ENCODE peak calls at places on chromosomes 11 and 22, in six cellular contexts. X is Panc1; J is activated CD4-positive, alpha-beta T cell treated with anti-CD3 and anti-CD28 coated beads, Interleukin-2, amount 50 U/mL, for 1 hour; S is mucosa of gallbladder; L is effector CD4-positive, alpha-beta T cell; T is HFFc6. O is an unnamed sample.

GRCh38 chr22:42994917-42995562 is 19.9 kb downstream of the PACSIN2 start:
- DNase-seq in X (peak), J (no peak), S (peak), L (no peak), T (peak), O (peak)

GRCh38 chr11:60515144-60515855 is at the start of gene MS4A13:
- DNase-seq in X (no peak), J (no peak), S (no peak), L (no peak), T (no peak), O (no peak)

GRCh38 chr11:110125632-110126031 is 32.4 kb downstream of the ZC3H12C start:
- DNase-seq in X (no peak), J (no peak), S (no peak), L (no peak), T (peak), O (no peak)

GRCh38 chr11:115965754-115966504 is 461.7 kb upstream of the CADM1 start:
- DNase-seq in X (no peak), J (no peak), S (peak), L (no peak), T (no peak), O (peak)

GRCh38 chr22:32106930-32107329 is 52.2 kb downstream of the C22orf42 start:
- DNase-seq in X (no peak), J (peak), S (no peak), L (no peak), T (no peak), O (no peak)

GRCh38 chr22:34808618-34809017 is 257.3 kb upstream of the ISX start:
- DNase-seq in X (no peak), J (no peak), S (no peak), L (no peak), T (no peak), O (no peak)

GRCh38 chr11:34644669-34645406 is 23.9 kb downstream of the EHF start:
- DNase-seq in X (no peak), J (no peak), S (no peak), L (no peak), T (peak), O (peak)

GRCh38 chr11:105000797-105001196 is 22.2 kb downstream of the CASP5 start:
- DNase-seq in X (peak), J (peak), S (no peak), L (peak), T (no peak), O (no peak)

GRCh38 chr11:78787696-78788095 is 213.0 kb upstream of the NARS2 start:
- DNase-seq in X (no peak), J (no peak), S (no peak), L (no peak), T (no peak), O (no peak)

GRCh38 chr11:35236667-35237003 is 97.7 kb downstream of the CD44 start:
- DNase-seq in X (no peak), J (no peak), S (no peak), L (no peak), T (peak), O (peak)

GRCh38 chr22:23514317-23515038 is 65.6 kb downstream of the IGLL1 start:
- DNase-seq in X (no peak), J (no peak), S (no peak), L (no peak), T (no peak), O (no peak)

GRCh38 chr22:47163876-47164513 is 401.5 kb downstream of the TBC1D22A start:
- DNase-seq in X (no peak), J (no peak), S (no peak), L (no peak), T (no peak), O (no peak)

GRCh38 chr11:46684364-46684763 is 16.1 kb downstream of the ARHGAP1 start:
- DNase-seq in X (no peak), J (no peak), S (no peak), L (no peak), T (no peak), O (no peak)

GRCh38 chr22:42716649-42717127 is 4.0 kb downstream of the A4GALT start:
- DNase-seq in X (no peak), J (no peak), S (no peak), L (no peak), T (no peak), O (no peak)

GRCh38 chr22:36986242-36986821 is 32.9 kb downstream of the TST start:
- DNase-seq in X (peak), J (no peak), S (no peak), L (no peak), T (no peak), O (no peak)

GRCh38 chr11:120740424-120740823 is 228.9 kb downstream of the GRIK4 start:
- DNase-seq in X (no peak), J (no peak), S (no peak), L (no peak), T (no peak), O (no peak)

GRCh38 chr11:66332371-66333219 is 3.6 kb downstream of the RIN1 start:
- DNase-seq in X (no peak), J (no peak), S (no peak), L (no peak), T (no peak), O (no peak)

GRCh38 chr11:1226226-1226961 is 3.5 kb downstream of the MUC5B start:
- DNase-seq in X (no peak), J (no peak), S (no peak), L (no peak), T (no peak), O (no peak)

GRCh38 chr11:114192841-114193389 is 103.3 kb upstream of the NNMT start:
- DNase-seq in X (no peak), J (no peak), S (no peak), L (no peak), T (no peak), O (no peak)

GRCh38 chr22:23431337-23432072 is 148.6 kb downstream of the IGLL1 start:
- DNase-seq in X (no peak), J (no peak), S (peak), L (no peak), T (no peak), O (no peak)

GRCh38 chr11:34890812-34891211 is 25.4 kb downstream of the APIP start:
- DNase-seq in X (no peak), J (no peak), S (no peak), L (no peak), T (peak), O (peak)

GRCh38 chr11:119323532-119324033 is 6.7 kb upstream of the MCAM start:
- DNase-seq in X (peak), J (peak), S (peak), L (peak), T (peak), O (peak)

GRCh38 chr22:27986459-27986858 is 67.4 kb upstream of the PITPNB start:
- DNase-seq in X (no peak), J (no peak), S (no peak), L (no peak), T (no peak), O (no peak)

GRCh38 chr11:72633068-72633467 is 41.2 kb downstream of the PDE2A start:
- DNase-seq in X (no peak), J (no peak), S (no peak), L (no peak), T (no peak), O (no peak)

GRCh38 chr11:71383461-71383860 is 64.7 kb downstream of the DHCR7 start:
- DNase-seq in X (no peak), J (no peak), S (no peak), L (no peak), T (no peak), O (no peak)

GRCh38 chr22:33391298-33391697 is 333.1 kb upstream of the SYN3 start:
- DNase-seq in X (no peak), J (no peak), S (no peak), L (no peak), T (no peak), O (no peak)

GRCh38 chr11:43837879-43838278 is 42.8 kb upstream of the ALKBH3 start:
- DNase-seq in X (no peak), J (no peak), S (no peak), L (no peak), T (no peak), O (no peak)

GRCh38 chr11:68461284-68461861 is 821 bp downstream of the PPP6R3 start:
- DNase-seq in X (no peak), J (no peak), S (no peak), L (no peak), T (no peak), O (no peak)

GRCh38 chr11:104803770-104804169 is 94.5 kb downstream of the CASP12 start:
- DNase-seq in X (no peak), J (no peak), S (no peak), L (no peak), T (no peak), O (no peak)

GRCh38 chr11:32137263-32137662 is 46.4 kb downstream of the RCN1 start:
- DNase-seq in X (peak), J (no peak), S (no peak), L (no peak), T (peak), O (peak)

GRCh38 chr11:2834893-2835767 is 50.4 kb downstream of the CDKN1C start:
- DNase-seq in X (no peak), J (no peak), S (no peak), L (no peak), T (no peak), O (no peak)

GRCh38 chr22:42856179-42856864 is 751 bp downstream of the ARFGAP3 start:
- DNase-seq in X (no peak), J (peak), S (peak), L (peak), T (no peak), O (no peak)

GRCh38 chr11:60970369-60970774 is 1.1 kb upstream of the CD6 start:
- DNase-seq in X (peak), J (peak), S (peak), L (peak), T (peak), O (no peak)

GRCh38 chr22:37331034-37331428 is 48.7 kb downstream of the CYTH4 start:
- DNase-seq in X (no peak), J (no peak), S (peak), L (no peak), T (no peak), O (no peak)

O was measured in stromal cell of bone marrow.